ENCODE peak calls at places on chromosome 9, in six cellular contexts. Z is kidney tubule cell, M is NCI-H1092 treated with DMSO at 0.1 percent for 48 hours, E is A172, A is heart right ventricle, R is SK-N-MC. V is an unnamed sample.

GRCh38 chr9:132548971-132549649 is 33.3 kb upstream of the BARHL1 start:
- DNase-seq in Z (peak; percentile 50), R (no peak), A (no peak), E (peak; percentile 85), M (no peak), V (no peak)

GRCh38 chr9:79490657-79491250 is 81.0 kb upstream of the TLE4 start:
- DNase-seq in M (no peak), R (no peak), Z (no peak), A (no peak), E (no peak), V (no peak)

GRCh38 chr9:116646661-116647514 is 40.2 kb upstream of the TRIM32 start:
- DNase-seq in A (no peak), M (peak; percentile 3), E (peak; percentile 47), R (peak; percentile 84), Z (peak; percentile 43), V (peak; percentile 80)

GRCh38 chr9:35935261-35935660 is 22.7 kb downstream of the OR2S2 start:
- DNase-seq in E (no peak), A (no peak), R (no peak), M (no peak), Z (no peak), V (no peak)

GRCh38 chr9:16371306-16371705 is 499.2 kb downstream of the BNC2 start:
- DNase-seq in E (no peak), Z (peak; percentile 71), R (no peak), M (no peak), A (no peak), V (no peak)

GRCh38 chr9:100428871-100429654 is 2.1 kb downstream of the MSANTD3 start:
- DNase-seq in M (no peak), R (no peak), Z (peak; percentile 100), E (peak; percentile 99), A (peak; percentile 17), V (peak; percentile 99)

GRCh38 chr9:16175461-16175860 is 622.6 kb downstream of the CCDC171 start:
- DNase-seq in R (no peak), E (no peak), Z (peak; percentile 51), A (no peak), M (no peak), V (no peak)

GRCh38 chr9:121836382-121836885 is 185.0 kb downstream of the DAB2IP start:
- DNase-seq in E (no peak), Z (no peak), M (no peak), R (no peak), A (no peak), V (no peak)

GRCh38 chr9:26413625-26414024 is 479.0 kb downstream of the CAAP1 start:
- DNase-seq in E (no peak), A (no peak), R (no peak), Z (no peak), M (peak; percentile 76), V (no peak)

GRCh38 chr9:81801190-81801589 is 111.8 kb upstream of the TLE1 start:
- DNase-seq in R (no peak), A (no peak), E (peak; percentile 94), Z (peak; percentile 88), M (no peak), V (peak; percentile 79)

GRCh38 chr9:74499111-74499601 is 2.0 kb downstream of the RORB start:
- DNase-seq in A (no peak), E (no peak), R (no peak), M (no peak), Z (no peak), V (no peak)

GRCh38 chr9:96009690-96010477 is 134.4 kb downstream of the ERCC6L2 start:
- DNase-seq in R (no peak), M (no peak), Z (peak; percentile 78), E (peak; percentile 9), A (no peak), V (no peak)

GRCh38 chr9:36928670-36929349 is 105.3 kb downstream of the PAX5 start:
- DNase-seq in E (peak; percentile 85), A (no peak), R (peak; percentile 80), Z (peak; percentile 70), M (no peak), V (peak; percentile 40)

GRCh38 chr9:15299374-15299939 is 7.6 kb downstream of the TTC39B start:
- DNase-seq in Z (no peak), A (no peak), R (no peak), M (no peak), E (no peak), V (no peak)

GRCh38 chr9:124812401-124813016 is 35.6 kb downstream of the OLFML2A start:
- DNase-seq in A (no peak), R (no peak), E (peak; percentile 100), M (no peak), Z (peak; percentile 97), V (peak; percentile 89)

GRCh38 chr9:133113928-133114351 is 7.1 kb downstream of the RALGDS start:
- DNase-seq in M (peak; percentile 38), Z (no peak), A (peak; percentile 49), R (no peak), E (no peak), V (no peak)

GRCh38 chr9:133761641-133762248 is 23.6 kb upstream of the SARDH start:
- DNase-seq in E (no peak), A (peak; percentile 2), M (no peak), Z (no peak), R (no peak), V (no peak)

GRCh38 chr9:1956958-1957357 is 58.2 kb upstream of the SMARCA2 start:
- DNase-seq in E (no peak), A (no peak), R (no peak), M (no peak), Z (no peak), V (no peak)

GRCh38 chr9:104682642-104683041 is 11.7 kb upstream of the OR13D1 start:
- DNase-seq in M (peak; percentile 67), R (peak; percentile 52), E (peak; percentile 67), A (no peak), Z (peak; percentile 58), V (peak; percentile 58)

GRCh38 chr9:35611230-35611797 is 6.3 kb downstream of the TESK1 start:
- DNase-seq in A (no peak), R (no peak), E (peak; percentile 17), Z (peak; percentile 42), M (no peak), V (peak; percentile 47)

GRCh38 chr9:113155911-113156559 is 5.2 kb downstream of the SLC31A2 start:
- DNase-seq in Z (no peak), E (no peak), R (no peak), M (no peak), A (no peak), V (no peak)

GRCh38 chr9:404229-404628 is 189.6 kb downstream of the DOCK8 start:
- DNase-seq in A (no peak), M (no peak), R (no peak), E (no peak), Z (no peak), V (no peak)

GRCh38 chr9:76378367-76379073 is 15.7 kb downstream of the RFK start:
- DNase-seq in R (no peak), E (no peak), A (no peak), M (no peak), Z (peak; percentile 41), V (no peak)

GRCh38 chr9:1155602-1156001 is 105.4 kb downstream of the DMRT2 start:
- DNase-seq in A (no peak), R (no peak), Z (no peak), E (no peak), M (no peak), V (no peak)

GRCh38 chr9:126682113-126682810 is 68.5 kb downstream of the LMX1B start:
- DNase-seq in Z (no peak), A (no peak), M (no peak), R (no peak), E (no peak), V (no peak)

GRCh38 chr9:137319976-137320551 is 18.0 kb upstream of the NRARP start:
- DNase-seq in E (no peak), Z (no peak), A (no peak), R (no peak), M (no peak), V (no peak)

GRCh38 chr9:98018347-98018746 is 35.2 kb downstream of the ANP32B start:
- DNase-seq in R (no peak), E (no peak), M (no peak), A (no peak), Z (no peak), V (no peak)

GRCh38 chr9:18317896-18318295 is 156.1 kb upstream of the ADAMTSL1 start:
- DNase-seq in Z (peak; percentile 16), A (no peak), M (no peak), E (no peak), R (no peak), V (no peak)

GRCh38 chr9:119026120-119026519 is 343.1 kb downstream of the BRINP1 start:
- DNase-seq in A (peak; percentile 54), R (no peak), Z (peak; percentile 30), E (no peak), M (peak; percentile 24), V (peak; percentile 90)

GRCh38 chr9:112884721-112885120 is 6.0 kb downstream of the SLC46A2 start:
- DNase-seq in Z (no peak), A (no peak), E (peak; percentile 8), M (no peak), R (no peak), V (no peak)

GRCh38 chr9:98034593-98035546 is 21.7 kb upstream of the NANS start:
- DNase-seq in A (peak; percentile 88), R (peak; percentile 45), E (peak; percentile 70), M (peak; percentile 54), Z (peak; percentile 73), V (peak; percentile 69)

GRCh38 chr9:136829981-136830885 is 12.0 kb upstream of the AJM1 start:
- DNase-seq in A (peak; percentile 5), M (no peak), Z (no peak), R (no peak), E (no peak), V (no peak)

GRCh38 chr9:112334319-112334828 is 955 bp upstream of the PTBP3 start:
- DNase-seq in R (no peak), Z (peak; percentile 77), M (no peak), E (peak; percentile 31), A (no peak), V (peak; percentile 25)

GRCh38 chr9:95506438-95506691 is 10.4 kb downstream of the PTCH1 start:
- DNase-seq in M (peak; percentile 46), R (no peak), E (peak; percentile 14), A (peak; percentile 44), Z (peak; percentile 51), V (peak; percentile 49)

GRCh38 chr9:128706671-128707381 is 4.5 kb downstream of the PKN3 start:
- DNase-seq in M (no peak), E (no peak), A (no peak), Z (no peak), R (no peak), V (no peak)

GRCh38 chr9:77475641-77476473 is 172.3 kb downstream of the GNA14 start:
- DNase-seq in A (no peak), E (peak; percentile 57), R (no peak), M (peak; percentile 43), Z (no peak), V (peak; percentile 82)

GRCh38 chr9:100670719-100671118 is 92.8 kb downstream of the CAVIN4 start:
- DNase-seq in M (peak; percentile 96), A (no peak), E (no peak), Z (peak; percentile 65), R (no peak), V (no peak)

GRCh38 chr9:135761150-135761844 is 59.3 kb downstream of the KCNT1 start:
- DNase-seq in M (no peak), Z (no peak), A (no peak), E (no peak), R (no peak), V (no peak)

GRCh38 chr9:33329996-33330395 is 39.7 kb downstream of the NFX1 start:
- DNase-seq in R (no peak), A (no peak), Z (peak; percentile 69), E (peak; percentile 65), M (no peak), V (peak; percentile 10)

GRCh38 chr9:20187318-20187717 is 398.5 kb upstream of the SLC24A2 start:
- DNase-seq in E (no peak), A (no peak), R (no peak), M (no peak), Z (no peak), V (no peak)

V was measured in AG10803.